ENCODE peak calls at places on chromosomes 7 and 10, in four cellular contexts. B is effector memory CD4-positive, alpha-beta T cell; K is effector memory CD8-positive, alpha-beta T cell; V is cardiac septum. L is an unnamed sample.

GRCh38 chr7:31099451-31100444 is 47.6 kb downstream of the ADCYAP1R1 start:
- DNase-seq in B (no peak), K (no peak), V (peak; percentile 33), L (no peak)

GRCh38 chr10:73168486-73168844 is 546 bp downstream of the FAM149B1 start:
- DNase-seq in B (no peak), K (no peak), V (no peak), L (no peak)

GRCh38 chr10:123043409-123043925 is 34.7 kb downstream of the ACADSB start:
- DNase-seq in B (peak; percentile 4), K (peak; percentile 7), V (no peak), L (no peak)

GRCh38 chr7:101235050-101235449 is 2.6 kb downstream of the CLDN15 start:
- DNase-seq in B (no peak), K (no peak), V (no peak), L (no peak)

GRCh38 chr7:44244282-44244681 is 43.5 kb downstream of the YKT6 start:
- DNase-seq in B (no peak), K (no peak), V (no peak), L (no peak)

GRCh38 chr7:75968561-75969001 is 25.8 kb downstream of the TMEM120A start:
- DNase-seq in B (no peak), K (no peak), V (no peak), L (no peak)

GRCh38 chr10:75408911-75409885 is 7.6 kb upstream of the ZNF503 start:
- DNase-seq in B (no peak), K (no peak), V (peak; percentile 85), L (no peak)

GRCh38 chr7:44194069-44194468 is 4.8 kb upstream of the GCK start:
- DNase-seq in B (no peak), K (no peak), V (no peak), L (no peak)

GRCh38 chr7:23261843-23262452 is 15.4 kb downstream of the GPNMB start:
- DNase-seq in B (peak; percentile 19), K (peak; percentile 39), V (no peak), L (peak; percentile 19)

GRCh38 chr10:107028249-107028648 is 136.3 kb downstream of the SORCS1 start:
- DNase-seq in B (no peak), K (no peak), V (no peak), L (no peak)

GRCh38 chr10:112950714-112951348 is 784 bp downstream of the TCF7L2 start:
- DNase-seq in B (no peak), K (peak; percentile 9), V (no peak), L (peak; percentile 16)

GRCh38 chr7:40700653-40701475 is 566.1 kb downstream of the SUGCT start:
- DNase-seq in B (no peak), K (no peak), V (no peak), L (no peak)

GRCh38 chr10:13573960-13574359 is 12.8 kb upstream of the PRPF18 start:
- DNase-seq in B (no peak), K (no peak), V (no peak), L (no peak)

GRCh38 chr7:81457858-81458522 is 311.9 kb downstream of the HGF start:
- DNase-seq in B (no peak), K (no peak), V (no peak), L (no peak)

GRCh38 chr10:105413997-105414396 is 772.9 kb downstream of the SORCS3 start:
- DNase-seq in B (no peak), K (no peak), V (no peak), L (no peak)

GRCh38 chr7:2266911-2267310 is 24.9 kb downstream of the NUDT1 start:
- DNase-seq in B (no peak), K (no peak), V (no peak), L (no peak)

GRCh38 chr7:23396222-23396621 is 74.1 kb downstream of the IGF2BP3 start:
- DNase-seq in B (no peak), K (no peak), V (no peak), L (no peak)

GRCh38 chr10:3757638-3758490 is 27.1 kb downstream of the KLF6 start:
- DNase-seq in B (peak; percentile 60), K (peak; percentile 56), V (no peak), L (peak; percentile 59)

GRCh38 chr10:52526251-52526823 is 212.3 kb downstream of the DKK1 start:
- DNase-seq in B (no peak), K (no peak), V (no peak), L (no peak)

GRCh38 chr7:155276032-155276799 is 21.5 kb upstream of the INSIG1 start:
- DNase-seq in B (no peak), K (no peak), V (no peak), L (no peak)

GRCh38 chr10:69217119-69217754 is 2.9 kb upstream of the HKDC1 start:
- DNase-seq in B (no peak), K (no peak), V (no peak), L (no peak)

GRCh38 chr10:63628526-63629362 is 107.5 kb downstream of the REEP3 start:
- DNase-seq in B (no peak), K (no peak), V (peak; percentile 83), L (no peak)

GRCh38 chr10:44471410-44471809 is 86.5 kb upstream of the CXCL12 start:
- DNase-seq in B (no peak), K (no peak), V (no peak), L (no peak)

GRCh38 chr10:20767028-20767427 is 130.1 kb downstream of the NEBL start:
- DNase-seq in B (no peak), K (no peak), V (no peak), L (no peak)

GRCh38 chr7:111529507-111530355 is 32.6 kb downstream of the IMMP2L start:
- DNase-seq in B (no peak), K (no peak), V (no peak), L (no peak)

GRCh38 chr7:45229130-45229920 is 71.7 kb downstream of the RAMP3 start:
- DNase-seq in B (no peak), K (no peak), V (no peak), L (no peak)

GRCh38 chr7:47780555-47780954 is 167.7 kb downstream of the PKD1L1 start:
- DNase-seq in B (no peak), K (no peak), V (no peak), L (no peak)

GRCh38 chr10:16646474-16647059 is 124.9 kb upstream of the C1QL3 start:
- DNase-seq in B (no peak), K (no peak), V (no peak), L (no peak)

GRCh38 chr7:70778585-70778984 is 353.4 kb upstream of the GALNT17 start:
- DNase-seq in B (no peak), K (no peak), V (no peak), L (no peak)

GRCh38 chr7:99380823-99381663 is 6.5 kb downstream of the ARPC1B start:
- DNase-seq in B (peak; percentile 90), K (peak; percentile 89), V (no peak), L (peak; percentile 89)

GRCh38 chr7:37255327-37255944 is 193.2 kb downstream of the ELMO1 start:
- DNase-seq in B (no peak), K (no peak), V (no peak), L (no peak)

GRCh38 chr10:6195891-6196290 is 6.8 kb upstream of the PFKFB3 start:
- DNase-seq in B (no peak), K (no peak), V (no peak), L (no peak)

GRCh38 chr7:104980969-104981670 is 32.9 kb upstream of the KMT2E start:
- DNase-seq in B (no peak), K (no peak), V (no peak), L (no peak)

GRCh38 chr10:4596951-4597350 is 229.1 kb upstream of the AKR1E2 start:
- DNase-seq in B (no peak), K (no peak), V (no peak), L (no peak)

GRCh38 chr10:71346731-71347130 is 27.7 kb downstream of the SLC29A3 start:
- DNase-seq in B (no peak), K (no peak), V (no peak), L (no peak)

GRCh38 chr10:2798340-2798739 is 269.0 kb upstream of the PFKP start:
- DNase-seq in B (no peak), K (no peak), V (no peak), L (no peak)

L was measured in T-helper 17 cell.